ENCODE peak calls at places on chromosomes 2 and 18, in eight cellular contexts. H is H1, A is sigmoid colon, N is transverse colon, U is K562, V is suprapubic skin, X is HepG2, O is esophagus muscularis mucosa. F is an unnamed sample.

GRCh38 chr2:162198239-162198638 is 45.0 kb downstream of the FAP start:
- DNase-seq in A (no peak), N (no peak), H (no peak), V (no peak), U (no peak), O (no peak), X (no peak), F (no peak)

GRCh38 chr2:24122-24521 is 22.2 kb downstream of the FAM110C start:
- DNase-seq in H (no peak), X (no peak), N (peak; percentile 43), O (no peak), U (no peak), A (no peak), V (no peak), F (no peak)

GRCh38 chr2:240648650-240649275 is 23.5 kb downstream of the GPR35 start:
- DNase-seq in N (no peak), V (peak; percentile 61), H (peak; percentile 47), A (peak; percentile 59), O (peak; percentile 72), X (no peak), U (no peak), F (no peak)

GRCh38 chr2:182827182-182827879 is 39.1 kb downstream of the FRZB start:
- DNase-seq in H (no peak), V (no peak), X (no peak), O (no peak), U (no peak), A (no peak), N (no peak), F (no peak)

GRCh38 chr2:157463002-157463401 is 19.1 kb upstream of the CYTIP start:
- DNase-seq in A (no peak), V (no peak), X (no peak), N (no peak), U (no peak), O (no peak), H (no peak), F (no peak)

GRCh38 chr18:75489493-75490190 is 62.1 kb upstream of the SMIM21 start:
- DNase-seq in N (no peak), X (peak; percentile 7), H (no peak), A (no peak), V (no peak), U (no peak), O (no peak), F (no peak)

GRCh38 chr2:241953324-241953851 is 83.9 kb downstream of the RTP5 start:
- DNase-seq in U (no peak), V (peak; percentile 52), O (no peak), X (no peak), A (peak; percentile 58), H (no peak), N (no peak), F (no peak)

GRCh38 chr18:25563816-25564370 is 211.9 kb upstream of the ZNF521 start:
- DNase-seq in X (no peak), N (no peak), V (no peak), U (no peak), H (no peak), A (no peak), O (no peak), F (no peak)

GRCh38 chr2:127683766-127684165 is 8.4 kb upstream of the LIMS2 start:
- DNase-seq in A (peak; percentile 70), N (no peak), O (no peak), U (peak; percentile 5), H (no peak), V (no peak), X (no peak), F (peak; percentile 36)

GRCh38 chr2:146119586-146119985 is 1599.7 kb upstream of the ZEB2 start:
- DNase-seq in U (no peak), V (no peak), H (no peak), N (no peak), O (no peak), A (no peak), X (no peak), F (no peak)

GRCh38 chr2:46803911-46804670 is 111.5 kb downstream of the MCFD2 start:
- DNase-seq in X (no peak), N (no peak), V (no peak), A (peak; percentile 47), U (no peak), O (peak; percentile 68), H (no peak), F (no peak)

GRCh38 chr18:27184115-27185024 is 738 bp downstream of the CHST9 start:
- DNase-seq in O (no peak), H (peak; percentile 75), U (no peak), X (no peak), A (no peak), V (no peak), N (no peak), F (peak; percentile 33)

GRCh38 chr2:210667726-210668125 is 111.3 kb downstream of the CPS1 start:
- DNase-seq in V (no peak), H (no peak), N (no peak), O (no peak), A (no peak), U (no peak), X (no peak), F (no peak)

DNA sequence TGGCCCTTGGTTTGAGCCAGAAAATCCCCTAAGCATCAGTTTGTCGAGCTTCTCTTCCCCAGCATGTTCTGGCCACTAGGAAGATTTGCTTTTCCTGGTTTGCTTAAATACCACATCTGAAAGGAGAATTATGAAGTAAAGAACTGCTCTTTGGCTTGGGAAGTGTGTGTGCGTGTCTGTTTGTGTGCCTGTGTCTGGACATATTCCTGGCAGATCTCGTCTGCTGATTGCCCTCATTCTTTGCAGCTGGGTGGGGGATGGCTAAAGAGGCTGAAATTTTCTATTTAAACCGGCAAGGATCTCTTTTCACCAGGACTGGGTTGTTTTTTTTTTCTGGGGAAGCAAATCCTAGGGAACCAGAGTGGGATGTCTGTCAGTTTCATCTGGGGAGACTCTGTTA is 57.3 kb upstream of the MBOAT2 start:
- DNase-seq in N (no peak), U (no peak), A (no peak), O (no peak), V (no peak), X (no peak), H (no peak), F (no peak)
- TF ChIP-seq EP300 in N (no peak), U (no peak), A (no peak), O (no peak), V (no peak), X (no peak), H (no peak), F (no peak)

GRCh38 chr2:218226903-218227302 is 9.9 kb downstream of the ARPC2 start:
- DNase-seq in A (no peak), X (no peak), U (no peak), N (no peak), O (no peak), V (no peak), H (no peak), F (no peak)

GRCh38 chr2:218229851-218230250 is 12.9 kb downstream of the ARPC2 start:
- DNase-seq in H (no peak), V (no peak), N (peak; percentile 40), U (no peak), O (no peak), A (no peak), X (no peak), F (no peak)

GRCh38 chr2:218230882-218231281 is 13.9 kb downstream of the ARPC2 start:
- DNase-seq in U (no peak), O (no peak), A (no peak), X (peak; percentile 70), V (no peak), H (no peak), N (peak; percentile 59), F (no peak)

GRCh38 chr2:218228366-218229092 is 11.5 kb downstream of the ARPC2 start:
- DNase-seq in X (no peak), O (no peak), A (no peak), U (no peak), N (no peak), V (no peak), H (no peak), F (no peak)

GRCh38 chr2:218229239-218229638 is 12.2 kb downstream of the ARPC2 start:
- DNase-seq in V (no peak), H (no peak), O (no peak), A (no peak), U (no peak), X (no peak), N (no peak), F (peak; percentile 56)
- TF ChIP-seq POLR2AphosphoS5 in V (no peak), H (no peak), O (no peak), A (no peak), U (no peak), X (no peak), N (no peak), F (no peak)

DNA sequence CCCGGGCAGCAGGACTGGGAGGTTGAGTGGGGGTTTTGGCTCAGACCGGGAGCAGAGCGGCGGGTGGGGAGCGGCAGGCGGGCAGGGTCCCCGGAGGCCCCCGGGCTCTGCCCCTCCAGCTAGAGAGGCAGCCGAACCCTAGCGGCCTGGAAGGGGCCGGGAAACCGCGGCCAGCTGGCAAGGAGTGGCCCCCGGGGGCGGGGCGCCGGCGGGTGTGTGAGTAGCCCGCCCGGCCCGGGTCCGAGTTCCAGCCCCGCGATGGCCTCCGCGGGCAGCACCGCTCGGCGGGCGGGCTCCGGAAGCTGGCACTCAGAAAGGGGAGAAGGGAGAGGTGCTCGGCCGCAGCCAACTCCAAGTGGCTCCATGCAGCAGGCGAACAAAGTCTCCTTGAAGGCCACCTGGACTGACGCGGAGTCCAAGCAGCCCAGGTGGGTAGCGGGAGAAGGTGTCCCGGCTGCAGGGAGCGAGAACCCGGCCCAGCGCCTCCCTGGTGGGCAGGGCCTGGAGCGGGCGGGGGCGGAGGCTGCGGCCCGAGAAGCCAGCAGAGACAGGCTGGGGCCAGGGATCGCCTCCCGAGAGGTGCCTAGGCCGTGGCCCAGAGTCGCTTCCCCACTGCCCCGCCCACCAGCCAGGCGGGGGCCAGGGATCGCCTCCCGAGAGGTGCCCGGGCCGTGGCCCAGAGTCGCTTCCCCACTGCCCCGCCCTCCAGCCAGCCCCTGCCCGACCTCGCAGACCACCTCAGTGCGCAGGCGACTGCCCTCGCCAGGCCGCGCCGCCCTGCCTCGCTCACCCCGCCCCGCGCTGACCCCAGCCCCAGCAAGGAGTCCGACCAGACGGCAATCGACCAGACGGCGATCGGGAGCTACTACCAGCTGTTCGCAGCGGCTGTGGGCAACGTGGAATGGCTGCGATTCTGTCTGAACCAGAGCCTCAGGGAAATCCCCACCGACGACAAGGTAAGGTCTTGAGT is at the start of gene ANKRD53:
- DNase-seq in X (no peak), O (peak; percentile 91), V (peak; percentile 82), N (peak; percentile 58), A (peak; percentile 80), H (peak; percentile 83), U (no peak), F (peak; percentile 48)
- TF ChIP-seq POLR2A in X (no peak), O (no peak), V (no peak), N (peak; percentile 5), A (no peak), H (no peak), U (no peak), F (no peak)

GRCh38 chr2:212539145-212539880 is 711 bp upstream of the ERBB4 start:
- DNase-seq in U (peak; percentile 14), V (peak; percentile 77), H (peak; percentile 88), A (peak; percentile 52), O (no peak), N (no peak), X (no peak), F (peak; percentile 57)
- TF ChIP-seq EP300 in U (no peak), V (no peak), H (no peak), A (no peak), O (no peak), N (no peak), X (no peak), F (no peak)